ENCODE peak calls at places on chromosomes 11 and 22, in four cellular contexts. N, J, E and L are unnamed samples. For H3K4me1, the result is how much of the 10 kb centered on the place peaks cover.

GRCh38 chr11:2529636-2530035 is 84.8 kb downstream of the KCNQ1 start:
- DNase-seq in J (peak), E (no peak), N (no peak), L (peak)

GRCh38 chr22:49812838-49813237 is 14.8 kb downstream of the BRD1 start:
- DNase-seq in J (no peak), E (no peak), N (peak), L (no peak)

GRCh38 chr22:28837640-28838039 is 37.3 kb upstream of the XBP1 start:
- DNase-seq in J (no peak), E (no peak), N (no peak), L (no peak)

GRCh38 chr11:6481012-6481923 is at the start of the genes ARFIP2 and TIMM10B:
- DNase-seq in J (peak), N (peak), E (peak), L (peak)

GRCh38 chr11:70304208-70304603 is 33.7 kb downstream of the PPFIA1 start:
- DNase-seq in N (no peak), J (no peak), E (no peak), L (no peak)

GRCh38 chr22:45830531-45831245 is 146.3 kb downstream of the WNT7B start:
- DNase-seq in E (no peak), J (no peak), N (peak), L (no peak)

GRCh38 chr11:36037031-36037430 is 93.2 kb downstream of the LDLRAD3 start:
- DNase-seq in J (no peak), E (no peak), N (peak), L (no peak)

GRCh38 chr11:134756811-134757540 is 344.9 kb upstream of the B3GAT1 start:
- DNase-seq in J (no peak), N (no peak), E (no peak), L (no peak)

GRCh38 chr11:123091541-123091940 is 29.6 kb upstream of the HSPA8 start:
- DNase-seq in N (no peak), E (no peak), J (no peak), L (no peak)

GRCh38 chr11:111331711-111332479 is 33.5 kb downstream of the POU2AF3 start:
- DNase-seq in E (no peak), J (no peak), N (peak), L (no peak)

GRCh38 chr11:112795142-112795815 is 165.9 kb upstream of the NCAM1 start:
- DNase-seq in N (peak), E (no peak), J (no peak), L (no peak)

GRCh38 chr22:21697866-21698265 is 32.1 kb downstream of the PPIL2 start:
- DNase-seq in E (no peak), N (peak), J (no peak), L (no peak)

GRCh38 chr22:32018056-32018455 is 25.0 kb upstream of the SLC5A1 start:
- DNase-seq in J (no peak), E (no peak), N (no peak), L (no peak)

GRCh38 chr11:123429851-123430735 is at the start of gene GRAMD1B:
- DNase-seq in J (peak), N (peak), E (peak), L (peak)

GRCh38 chr22:43263645-43264514 is 76.9 kb upstream of the TTLL12 start:
- DNase-seq in J (peak), N (peak), E (peak), L (peak)

GRCh38 chr11:36253238-36253637 is 36.0 kb downstream of the COMMD9 start:
- DNase-seq in J (no peak), N (no peak), E (no peak), L (no peak)

GRCh38 chr11:74839971-74840370 is 91.3 kb downstream of the RNF169 start:
- DNase-seq in E (no peak), J (no peak), N (no peak), L (no peak)

GRCh38 chr22:49958961-49959781 is 1.4 kb upstream of the PIM3 start:
- DNase-seq in N (no peak), E (no peak), J (no peak), L (peak)

GRCh38 chr11:127524618-127525017 is 524.0 kb upstream of the KIRREL3 start:
- DNase-seq in N (no peak), J (no peak), E (no peak), L (no peak)

GRCh38 chr11:72781063-72781312 is 12.9 kb downstream of the STARD10 start:
- DNase-seq in J (no peak), E (no peak), N (no peak), L (peak)
- H3K4me1 ChIP-seq in J (under half), E (under half), N (under half), L (under half)

DNA sequence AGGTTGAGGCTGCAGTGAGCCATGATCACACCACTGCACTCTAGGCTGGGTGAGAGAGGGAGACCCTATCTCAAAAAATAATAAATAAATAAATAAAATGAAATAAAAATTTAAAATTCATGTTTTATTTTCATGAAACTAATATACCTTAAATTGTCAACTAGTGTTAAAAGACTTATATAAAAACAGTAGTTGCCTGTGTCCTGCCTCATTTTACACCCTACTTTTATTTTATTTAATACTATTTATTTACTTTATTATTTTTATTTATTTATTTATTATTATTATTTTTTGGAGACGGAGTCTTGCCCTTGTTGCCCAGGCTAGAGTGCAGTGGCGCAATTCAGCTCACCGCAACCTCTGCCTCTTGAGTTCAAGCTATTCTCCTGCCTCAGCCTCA is 4.8 kb upstream of the WDR74 start:
- DNase-seq in J (no peak), N (no peak), E (no peak), L (no peak)
- TF ChIP-seq POLR2A in J (no peak), N (no peak), E (no peak), L (no peak)

GRCh38 chr22:27430799-27431480 is 370.6 kb downstream of the MN1 start:
- DNase-seq in N (no peak), E (no peak), J (no peak), L (no peak)

GRCh38 chr22:27434898-27435297 is 366.7 kb downstream of the MN1 start:
- DNase-seq in E (no peak), N (no peak), J (no peak), L (no peak)

GRCh38 chr22:27435839-27436581 is 365.5 kb downstream of the MN1 start:
- DNase-seq in N (peak), J (peak), E (no peak), L (no peak)

GRCh38 chr22:27431896-27432295 is 369.7 kb downstream of the MN1 start:
- DNase-seq in E (no peak), J (no peak), N (peak), L (no peak)

GRCh38 chr22:27433585-27434190 is 367.9 kb downstream of the MN1 start:
- DNase-seq in N (peak), J (no peak), E (no peak), L (no peak)
- TF ChIP-seq CTCF in N (no peak), J (no peak), E (no peak), L (no peak)

GRCh38 chr11:72635309-72635915 is 38.8 kb downstream of the PDE2A start:
- DNase-seq in N (no peak), E (no peak), J (no peak), L (no peak)
- H3K4me1 ChIP-seq in N (under half), E (under half), J (half or more), L (under half)

DNA sequence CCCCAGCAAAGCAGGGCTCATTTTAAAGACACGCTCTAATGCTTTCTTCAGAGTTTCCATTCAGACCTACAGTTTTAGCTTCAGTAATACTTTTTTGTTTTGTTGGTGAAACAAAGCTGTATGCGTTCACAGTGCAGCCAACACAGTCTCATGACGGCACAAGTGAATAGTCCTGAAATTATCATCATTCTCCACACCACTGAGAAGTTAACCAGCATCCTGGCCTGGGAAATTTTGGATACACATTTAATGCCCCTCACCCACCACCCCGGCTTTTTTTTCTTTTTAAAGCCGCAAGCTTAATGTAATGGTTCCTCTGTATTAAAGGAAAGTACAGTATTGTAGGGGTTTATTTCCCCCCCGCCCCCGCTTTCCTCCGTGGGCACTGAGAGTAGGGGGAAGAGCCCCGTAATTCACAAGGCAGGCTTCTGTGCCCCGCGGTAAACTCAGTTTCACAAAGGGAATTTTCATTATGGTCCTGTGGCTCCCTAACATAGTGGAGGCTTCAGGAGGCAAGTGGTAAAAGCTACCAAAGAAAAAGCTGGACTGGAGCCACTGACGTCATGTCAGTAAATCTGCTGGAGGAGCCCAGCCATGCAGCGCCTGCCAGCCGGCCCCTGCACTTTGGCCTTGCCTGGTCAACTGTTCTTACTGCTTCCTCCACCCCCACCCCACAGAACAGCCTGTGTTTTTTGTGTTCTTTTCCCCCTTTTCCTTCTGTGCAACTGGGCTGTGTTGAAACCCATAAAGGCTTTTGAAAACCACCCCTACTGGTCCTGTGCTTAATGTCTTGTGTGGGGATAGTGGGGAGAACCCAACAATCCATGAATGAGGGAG is 18.2 kb downstream of the TEAD1 start:
- DNase-seq in E (peak), N (peak), J (peak), L (peak)
- TF ChIP-seq POLR2A in E (no peak), N (peak), J (no peak), L (no peak)

GRCh38 chr22:33986167-33986771 is 66.0 kb upstream of the LARGE1 start:
- DNase-seq in J (no peak), N (no peak), E (no peak), L (no peak)
- TF ChIP-seq CTCF in J (no peak), N (no peak), E (no peak), L (no peak)

DNA sequence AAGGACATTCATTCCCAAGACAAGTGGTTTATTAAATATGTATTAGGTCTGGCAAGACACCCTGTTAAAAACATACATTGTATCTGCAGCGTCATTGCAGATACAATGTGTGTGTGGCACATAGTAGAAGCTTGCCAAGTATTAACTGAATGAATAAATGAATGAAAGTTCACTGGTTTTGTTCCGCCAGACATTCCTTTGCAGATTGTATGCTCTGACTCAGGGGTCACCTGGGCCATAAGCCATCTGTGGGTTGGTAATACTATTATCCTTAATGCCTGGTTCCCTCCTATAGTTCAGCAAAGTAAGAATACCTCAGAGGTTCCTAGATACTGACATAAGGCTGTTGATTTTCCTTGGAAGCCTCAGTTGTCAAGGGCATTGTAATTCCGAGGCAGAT is 377.3 kb upstream of the CCDC90B start:
- DNase-seq in J (no peak), N (peak), E (no peak), L (no peak)
- H3K4me1 ChIP-seq in J (under half), N (under half), E (under half), L (under half)